ENCODE peak calls at places on chromosomes 1 and 21, in five cellular contexts. K is IMR-90, F is K562, N is neuronal stem cell, G is fibroblast of lung. H is an unnamed sample.

GRCh38 chr1:204680051-204680450 is 5.5 kb downstream of the LRRN2 start:
- DNase-seq in N (no peak), G (no peak), F (no peak), K (no peak), H (no peak)

GRCh38 chr1:44359234-44359937 is 4.3 kb upstream of the ERI3 start:
- DNase-seq in K (no peak), F (no peak), G (no peak), N (no peak), H (no peak)

GRCh38 chr1:204909109-204909508 is 38.4 kb downstream of the NFASC start:
- DNase-seq in K (no peak), G (no peak), N (no peak), F (no peak), H (no peak)

GRCh38 chr1:170310931-170311330 is 165.2 kb downstream of the NTMT2 start:
- DNase-seq in N (no peak), F (no peak), G (no peak), K (no peak), H (no peak)

GRCh38 chr1:24952413-24952841 is 22.4 kb upstream of the RUNX3 start:
- DNase-seq in G (no peak), N (no peak), K (no peak), F (peak; percentile 60), H (no peak)

GRCh38 chr1:209072481-209072880 is 511.0 kb upstream of the CAMK1G start:
- DNase-seq in K (no peak), G (no peak), N (no peak), F (no peak), H (no peak)

GRCh38 chr21:27975514-27975913 is 1008.6 kb upstream of the ADAMTS5 start:
- DNase-seq in K (no peak), G (no peak), N (no peak), F (no peak), H (no peak)

GRCh38 chr21:42568834-42569731 is 55.4 kb downstream of the SLC37A1 start:
- DNase-seq in F (no peak), K (no peak), G (no peak), N (no peak), H (no peak)

GRCh38 chr21:38881041-38881570 is 75.4 kb downstream of the ETS2 start:
- DNase-seq in N (no peak), K (no peak), G (peak; percentile 25), F (no peak), H (no peak)

GRCh38 chr1:10965621-10966226 is 46.7 kb upstream of the TARDBP start:
- DNase-seq in K (no peak), F (no peak), N (no peak), G (peak; percentile 18), H (no peak)

GRCh38 chr1:81699234-81699633 is 101.5 kb upstream of the ADGRL2 start:
- DNase-seq in G (peak; percentile 72), K (peak; percentile 80), F (no peak), N (no peak), H (no peak)

GRCh38 chr1:212982430-212983152 is 32.2 kb downstream of the VASH2 start:
- DNase-seq in K (peak; percentile 13), F (no peak), G (no peak), N (no peak), H (no peak)

GRCh38 chr1:116847688-116848531 is 61.8 kb upstream of the PTGFRN start:
- DNase-seq in K (peak; percentile 33), F (no peak), G (peak; percentile 20), N (no peak), H (peak; percentile 78)

GRCh38 chr1:226531360-226532093 is 17.0 kb upstream of the STUM start:
- DNase-seq in F (no peak), N (no peak), G (no peak), K (no peak), H (no peak)

GRCh38 chr1:217088521-217089221 is 365.4 kb upstream of the ESRRG start:
- DNase-seq in G (peak; percentile 37), K (peak; percentile 67), N (no peak), F (no peak), H (no peak)

GRCh38 chr1:230772457-230773395 is 25.5 kb downstream of the CAPN9 start:
- DNase-seq in F (no peak), G (peak; percentile 71), K (peak; percentile 59), N (no peak), H (no peak)

GRCh38 chr1:62384276-62385005 is 52.4 kb upstream of the USP1 start:
- DNase-seq in N (no peak), K (peak; percentile 86), F (no peak), G (peak; percentile 98), H (peak; percentile 60)

GRCh38 chr1:70204578-70204977 is 801 bp downstream of the LRRC40 start:
- DNase-seq in G (peak; percentile 25), N (no peak), K (peak; percentile 6), F (no peak), H (peak; percentile 42)

GRCh38 chr21:37458669-37459276 is 92.2 kb downstream of the DYRK1A start:
- DNase-seq in N (no peak), G (no peak), K (no peak), F (no peak), H (no peak)

GRCh38 chr1:226626577-226626956 is 78.0 kb downstream of the STUM start:
- DNase-seq in F (peak; percentile 89), K (peak; percentile 59), G (peak; percentile 75), N (peak; percentile 57), H (peak; percentile 66)

GRCh38 chr1:244868484-244869363 is 4.4 kb upstream of the HNRNPU start:
- DNase-seq in K (no peak), G (no peak), N (no peak), F (no peak), H (no peak)

GRCh38 chr1:236685205-236685916 is 938 bp upstream of the ACTN2 start:
- DNase-seq in K (no peak), N (no peak), G (no peak), F (no peak), H (no peak)

GRCh38 chr1:21932127-21932526 is 5.0 kb downstream of the HSPG2 start:
- DNase-seq in F (no peak), N (no peak), K (peak; percentile 86), G (peak; percentile 75), H (peak; percentile 72)

GRCh38 chr1:93150729-93151128 is 29.5 kb downstream of the TMED5 start:
- DNase-seq in F (no peak), N (no peak), K (no peak), G (no peak), H (no peak)

GRCh38 chr1:67059331-67059730 is 5.4 kb upstream of the SLC35D1 start:
- DNase-seq in G (no peak), K (peak; percentile 16), N (no peak), F (no peak), H (no peak)

GRCh38 chr1:29524285-29525065 is 288.2 kb downstream of the PTPRU start:
- DNase-seq in F (no peak), K (no peak), N (no peak), G (no peak), H (no peak)

GRCh38 chr1:27575861-27576331 is 28.0 kb downstream of the AHDC1 start:
- DNase-seq in K (no peak), F (peak; percentile 76), N (no peak), G (peak; percentile 46), H (peak; percentile 56)

GRCh38 chr1:201017828-201018163 is 5.7 kb downstream of the KIF21B start:
- DNase-seq in K (no peak), N (no peak), F (no peak), G (no peak), H (no peak)

GRCh38 chr1:201015551-201016091 is 7.9 kb downstream of the KIF21B start:
- DNase-seq in N (no peak), G (no peak), F (peak; percentile 28), K (peak; percentile 12), H (peak; percentile 43)

GRCh38 chr1:201019321-201019977 is 4.1 kb downstream of the KIF21B start:
- DNase-seq in F (peak; percentile 72), K (no peak), N (no peak), G (peak; percentile 27), H (no peak)

GRCh38 chr1:201016211-201016651 is 7.3 kb downstream of the KIF21B start:
- DNase-seq in K (peak; percentile 34), F (peak; percentile 53), N (no peak), G (peak; percentile 14), H (peak; percentile 34)

DNA sequence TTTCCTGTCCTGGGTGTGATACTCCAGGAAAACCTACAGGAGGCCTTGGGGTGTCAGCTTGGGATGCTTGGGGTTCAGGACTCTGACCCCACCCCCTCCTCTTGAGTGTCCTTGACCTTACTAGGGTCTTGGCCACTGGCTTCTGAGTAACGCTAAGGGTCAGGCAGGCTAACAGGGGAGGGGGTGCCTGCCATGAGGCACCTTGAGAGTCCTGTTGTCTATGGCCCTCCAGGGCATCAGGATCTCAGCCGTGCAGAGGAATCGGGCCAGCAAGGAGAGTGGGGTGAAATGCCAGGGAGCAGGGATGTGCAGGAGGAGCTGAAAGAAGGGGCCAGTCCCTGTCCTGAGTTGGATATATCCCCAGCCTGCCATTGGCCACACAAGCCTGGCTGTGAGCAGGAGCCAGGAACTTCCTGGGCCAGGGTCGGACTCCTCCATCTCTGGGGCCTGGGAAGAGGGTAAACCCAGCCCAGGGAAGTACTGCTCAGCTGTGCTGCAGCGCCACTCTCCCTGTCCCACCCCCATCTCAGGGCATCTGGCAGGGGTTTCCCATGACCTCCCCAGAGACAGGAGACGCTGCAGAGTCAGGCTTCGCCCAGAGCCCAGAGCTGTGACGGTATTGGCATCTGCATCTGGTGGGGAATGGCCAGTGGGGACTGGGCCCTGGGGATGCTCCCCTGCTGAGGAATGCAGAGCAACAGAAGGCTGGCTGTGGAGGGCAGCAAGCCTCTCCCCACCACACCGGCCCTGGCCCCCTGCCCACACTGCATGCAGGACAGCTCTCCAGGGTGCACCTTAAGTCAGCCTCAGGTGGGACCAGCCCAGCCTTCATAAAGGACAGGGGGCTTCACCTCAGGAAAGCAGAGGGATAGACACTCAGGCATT is 6.3 kb downstream of the KIF21B start:
- DNase-seq in K (no peak), N (no peak), G (no peak), F (no peak), H (no peak)
- H3K9ac ChIP-seq in K (no peak overlapping the region), N (peak overlapping the region; percentile 7), G (no peak overlapping the region), F (no peak overlapping the region), H (no peak overlapping the region)

DNA sequence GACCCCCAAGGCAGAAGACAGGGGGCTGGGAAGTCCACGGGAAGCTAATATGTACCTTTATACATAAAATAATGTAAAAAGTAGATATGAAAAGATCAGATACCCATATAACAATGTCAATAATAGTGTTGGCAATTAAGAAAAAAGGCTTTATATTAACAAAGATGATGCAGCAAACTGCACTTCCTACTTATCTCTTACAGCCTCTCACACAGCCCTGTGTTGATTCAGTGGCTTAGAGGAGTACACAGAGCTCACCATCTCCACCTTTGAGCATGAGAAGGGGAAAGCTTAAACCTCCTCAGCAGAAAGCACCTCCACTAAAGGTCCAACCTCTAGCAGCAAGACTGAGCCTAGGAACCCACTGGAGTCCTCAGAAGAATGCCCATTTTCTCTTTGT is 7.2 kb upstream of the VSIG8 start:
- DNase-seq in G (no peak), K (no peak), F (no peak), N (no peak), H (no peak)
- H3K9ac ChIP-seq in G (no peak overlapping the region), K (no peak overlapping the region), F (peak overlapping the region; percentile 15), N (no peak overlapping the region), H (no peak overlapping the region)

GRCh38 chr1:17470021-17470799 is 30.7 kb upstream of the RCC2 start:
- DNase-seq in G (no peak), K (no peak), F (no peak), N (no peak), H (no peak)
- H3K9ac ChIP-seq in G (no peak overlapping the region), K (no peak overlapping the region), F (no peak overlapping the region), N (no peak overlapping the region), H (no peak overlapping the region)

DNA sequence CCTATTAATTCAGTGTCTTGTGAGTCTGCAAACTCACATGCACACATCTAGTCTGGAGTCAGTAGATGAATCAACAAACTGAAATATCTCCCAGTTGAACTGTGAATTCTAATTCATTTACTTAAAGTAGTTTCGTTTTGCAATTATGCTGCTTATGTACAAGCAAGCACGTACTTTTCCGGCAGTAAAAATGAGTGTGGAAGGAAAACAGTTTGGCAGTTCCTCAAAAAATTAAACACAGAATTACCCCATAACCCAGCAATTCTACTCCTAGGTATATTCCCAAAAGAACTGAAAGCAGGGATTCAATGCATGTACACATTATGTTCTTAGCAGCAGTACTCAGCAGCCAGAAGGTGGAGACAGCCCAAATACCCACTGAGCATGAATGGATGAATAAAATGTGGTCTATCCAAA is 49.3 kb downstream of the GNB1 start:
- DNase-seq in G (peak; percentile 47), F (no peak), N (no peak), K (no peak), H (no peak)
- H3K9ac ChIP-seq in G (no peak overlapping the region), F (no peak overlapping the region), N (no peak overlapping the region), K (no peak overlapping the region), H (no peak overlapping the region)